ENCODE peak calls at places on chromosomes 6 and 20, in six cellular contexts. R, S, C, N, Z and F are unnamed samples.

GRCh38 chr6:8074213-8074612 is 10.0 kb upstream of the BLOC1S5 start:
- DNase-seq in R (no peak), S (no peak), C (peak), N (no peak), Z (no peak), F (no peak)

GRCh38 chr6:168867247-168868102 is 386.2 kb downstream of the THBS2 start:
- DNase-seq in R (no peak), S (no peak), C (no peak), N (no peak), Z (no peak), F (no peak)

GRCh38 chr6:21556968-21557721 is 36.4 kb upstream of the SOX4 start:
- DNase-seq in R (no peak), S (no peak), C (peak), N (no peak), Z (no peak), F (no peak)

GRCh38 chr6:157954150-157955117 is 27.2 kb upstream of the SYNJ2 start:
- DNase-seq in R (peak), S (no peak), C (peak), N (peak), Z (no peak), F (no peak)

GRCh38 chr20:54688476-54688875 is 213.1 kb downstream of the DOK5 start:
- DNase-seq in R (no peak), S (no peak), C (no peak), N (no peak), Z (no peak), F (no peak)

GRCh38 chr20:5590899-5591298 is 159.3 kb upstream of the SHLD1 start:
- DNase-seq in R (no peak), S (no peak), C (no peak), N (no peak), Z (no peak), F (no peak)

GRCh38 chr6:159819932-159820640 is 20.0 kb downstream of the PNLDC1 start:
- DNase-seq in R (no peak), S (peak), C (no peak), N (no peak), Z (peak), F (peak)

GRCh38 chr6:167298166-167298565 is 7.1 kb downstream of the UNC93A start:
- DNase-seq in R (no peak), S (no peak), C (no peak), N (no peak), Z (no peak), F (no peak)

GRCh38 chr6:71258078-71258866 is 30.3 kb upstream of the OGFRL1 start:
- DNase-seq in R (no peak), S (no peak), C (peak), N (no peak), Z (no peak), F (no peak)

GRCh38 chr6:53986721-53987526 is 124.3 kb upstream of the MLIP start:
- DNase-seq in R (no peak), S (no peak), C (no peak), N (no peak), Z (no peak), F (no peak)

GRCh38 chr6:113654396-113654795 is 202.7 kb upstream of the MARCKS start:
- DNase-seq in R (no peak), S (no peak), C (peak), N (peak), Z (no peak), F (no peak)

GRCh38 chr6:43773050-43773956 is 3.3 kb downstream of the VEGFA start:
- DNase-seq in R (no peak), S (peak), C (peak), N (peak), Z (peak), F (peak)

GRCh38 chr6:141133346-141133745 is 999.4 kb upstream of the GJE1 start:
- DNase-seq in R (no peak), S (no peak), C (no peak), N (no peak), Z (no peak), F (no peak)

GRCh38 chr6:155171109-155171746 is 92.6 kb upstream of the CLDN20 start:
- DNase-seq in R (peak), S (peak), C (peak), N (peak), Z (no peak), F (peak)

GRCh38 chr20:31930758-31931157 is 21.1 kb downstream of the PDRG1 start:
- DNase-seq in R (no peak), S (no peak), C (no peak), N (no peak), Z (no peak), F (no peak)

GRCh38 chr6:134911532-134911931 is 38.4 kb downstream of the ALDH8A1 start:
- DNase-seq in R (peak), S (no peak), C (peak), N (no peak), Z (no peak), F (no peak)

GRCh38 chr6:130366011-130366963 is at the start of gene TMEM200A:
- DNase-seq in R (no peak), S (peak), C (peak), N (peak), Z (no peak), F (peak)

GRCh38 chr6:166989427-166990034 is 9.7 kb upstream of the CEP43 start:
- DNase-seq in R (no peak), S (peak), C (peak), N (peak), Z (peak), F (peak)

GRCh38 chr6:133646021-133646682 is 242.8 kb upstream of the TCF21 start:
- DNase-seq in R (peak), S (no peak), C (peak), N (no peak), Z (no peak), F (no peak)

GRCh38 chr6:54366647-54367327 is 58.5 kb downstream of the TINAG start:
- DNase-seq in R (peak), S (no peak), C (peak), N (no peak), Z (no peak), F (no peak)

GRCh38 chr6:90368601-90369000 is 72.0 kb upstream of the BACH2 start:
- DNase-seq in R (no peak), S (no peak), C (no peak), N (no peak), Z (no peak), F (no peak)

GRCh38 chr6:119917186-119917585 is 567.6 kb upstream of the MAN1A1 start:
- DNase-seq in R (no peak), S (no peak), C (no peak), N (no peak), Z (no peak), F (no peak)

GRCh38 chr20:38121741-38122140 is 43.3 kb downstream of the TGM2 start:
- DNase-seq in R (no peak), S (no peak), C (no peak), N (no peak), Z (no peak), F (no peak)

GRCh38 chr20:6051505-6051904 is 2.4 kb downstream of the LRRN4 start:
- DNase-seq in R (peak), S (no peak), C (peak), N (no peak), Z (no peak), F (no peak)

GRCh38 chr6:134079406-134079921 is 27.0 kb upstream of the SLC2A12 start:
- DNase-seq in R (no peak), S (no peak), C (no peak), N (no peak), Z (no peak), F (no peak)

GRCh38 chr20:5770240-5770986 is 20.2 kb downstream of the SHLD1 start:
- DNase-seq in R (no peak), S (no peak), C (no peak), N (no peak), Z (no peak), F (no peak)

GRCh38 chr6:42781811-42782688 is at the start of gene BICRAL:
- DNase-seq in R (no peak), S (peak), C (peak), N (peak), Z (peak), F (peak)

GRCh38 chr6:27650620-27651370 is 177.9 kb upstream of the ZNF184 start:
- DNase-seq in R (no peak), S (peak), C (peak), N (no peak), Z (peak), F (peak)

GRCh38 chr6:78598966-78599365 is 268.4 kb upstream of the IRAK1BP1 start:
- DNase-seq in R (peak), S (no peak), C (peak), N (no peak), Z (no peak), F (no peak)

GRCh38 chr6:120675886-120676285 is 658.4 kb downstream of the TBC1D32 start:
- DNase-seq in R (no peak), S (no peak), C (no peak), N (no peak), Z (no peak), F (no peak)

GRCh38 chr6:45966797-45967196 is 48.9 kb downstream of the CLIC5 start:
- DNase-seq in R (no peak), S (no peak), C (no peak), N (no peak), Z (no peak), F (no peak)

GRCh38 chr20:36835453-36836198 is 40.3 kb upstream of the TLDC2 start:
- DNase-seq in R (peak), S (peak), C (peak), N (peak), Z (peak), F (peak)

GRCh38 chr6:109964949-109965348 is 13.2 kb upstream of the GPR6 start:
- DNase-seq in R (no peak), S (no peak), C (no peak), N (no peak), Z (no peak), F (no peak)
- TF ChIP-seq CTCF in R (no peak), S (no peak), C (no peak), N (no peak), Z (no peak), F (no peak)

GRCh38 chr6:85602100-85602499 is 8.4 kb upstream of the SNX14 start:
- DNase-seq in R (no peak), S (no peak), C (no peak), N (no peak), Z (no peak), F (no peak)
- TF ChIP-seq CTCF in R (no peak), S (no peak), C (no peak), N (no peak), Z (no peak), F (no peak)

GRCh38 chr20:23200914-23201313 is 114.8 kb upstream of the CD93 start:
- DNase-seq in R (no peak), S (peak), C (peak), N (peak), Z (peak), F (peak)
- TF ChIP-seq CTCF in R (peak), S (peak), C (peak), N (peak), Z (peak), F (no peak)

GRCh38 chr20:63934271-63935068 is 21.7 kb downstream of the UCKL1 start:
- DNase-seq in R (no peak), S (no peak), C (no peak), N (no peak), Z (no peak), F (no peak)
- TF ChIP-seq CTCF in R (peak), S (no peak), C (peak), N (no peak), Z (peak), F (no peak)

GRCh38 chr6:3610206-3610605 is 141.3 kb downstream of the PXDC1 start:
- DNase-seq in R (no peak), S (no peak), C (peak), N (no peak), Z (no peak), F (no peak)

GRCh38 chr6:3609388-3609787 is 142.1 kb downstream of the PXDC1 start:
- DNase-seq in R (no peak), S (no peak), C (no peak), N (no peak), Z (no peak), F (no peak)

GRCh38 chr6:3610896-3611295 is 140.6 kb downstream of the PXDC1 start:
- DNase-seq in R (no peak), S (no peak), C (no peak), N (no peak), Z (no peak), F (no peak)

GRCh38 chr6:3614918-3615317 is 136.6 kb downstream of the PXDC1 start:
- DNase-seq in R (no peak), S (no peak), C (no peak), N (no peak), Z (no peak), F (no peak)

DNA sequence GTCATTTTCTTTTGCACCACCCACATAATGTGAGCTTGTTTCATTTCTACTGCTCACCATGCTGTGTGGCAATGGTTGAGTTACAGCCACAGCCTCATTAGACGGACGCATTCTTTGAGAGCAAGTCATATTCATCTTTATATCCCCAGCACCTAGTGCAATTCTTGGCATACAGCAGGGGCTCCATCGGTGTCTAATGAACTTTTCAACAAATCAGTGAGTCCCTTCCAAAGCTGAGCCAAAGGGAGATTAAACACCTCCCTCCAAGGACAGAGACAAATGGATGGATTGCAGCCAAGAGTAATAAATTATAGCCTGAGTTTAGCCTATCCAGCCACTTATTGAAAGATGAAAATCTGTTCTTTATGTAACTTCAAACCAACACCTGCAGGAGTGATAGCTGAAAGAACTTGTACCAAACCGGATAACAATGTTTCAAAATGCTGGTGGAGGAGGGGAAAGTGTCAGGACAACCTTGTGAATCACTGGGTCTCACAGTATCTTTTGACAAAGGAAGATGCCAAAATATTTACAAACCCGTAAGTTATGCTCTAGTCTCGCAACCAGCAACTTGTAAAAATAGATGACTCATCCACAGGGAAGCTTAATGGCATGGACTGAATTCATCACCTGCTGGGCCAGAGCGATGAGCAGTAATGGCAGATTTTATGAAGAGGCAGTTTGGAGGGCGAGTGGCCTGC is 139.0 kb downstream of the PXDC1 start:
- DNase-seq in R (peak), S (no peak), C (peak), N (no peak), Z (no peak), F (no peak)
- TF ChIP-seq CTCF in R (no peak), S (no peak), C (no peak), N (no peak), Z (no peak), F (no peak)

GRCh38 chr6:122789078-122789861 is at the start of gene SMPDL3A:
- DNase-seq in R (peak), S (peak), C (peak), N (peak), Z (no peak), F (peak)

GRCh38 chr6:122790740-122791679 is 2.0 kb downstream of the SMPDL3A start:
- DNase-seq in R (no peak), S (no peak), C (no peak), N (peak), Z (no peak), F (peak)

GRCh38 chr6:122788663-122789062 is 395 bp upstream of the SMPDL3A start:
- DNase-seq in R (no peak), S (no peak), C (no peak), N (no peak), Z (no peak), F (no peak)

GRCh38 chr6:122788208-122788607 is 850 bp upstream of the SMPDL3A start:
- DNase-seq in R (no peak), S (no peak), C (no peak), N (no peak), Z (no peak), F (no peak)

DNA sequence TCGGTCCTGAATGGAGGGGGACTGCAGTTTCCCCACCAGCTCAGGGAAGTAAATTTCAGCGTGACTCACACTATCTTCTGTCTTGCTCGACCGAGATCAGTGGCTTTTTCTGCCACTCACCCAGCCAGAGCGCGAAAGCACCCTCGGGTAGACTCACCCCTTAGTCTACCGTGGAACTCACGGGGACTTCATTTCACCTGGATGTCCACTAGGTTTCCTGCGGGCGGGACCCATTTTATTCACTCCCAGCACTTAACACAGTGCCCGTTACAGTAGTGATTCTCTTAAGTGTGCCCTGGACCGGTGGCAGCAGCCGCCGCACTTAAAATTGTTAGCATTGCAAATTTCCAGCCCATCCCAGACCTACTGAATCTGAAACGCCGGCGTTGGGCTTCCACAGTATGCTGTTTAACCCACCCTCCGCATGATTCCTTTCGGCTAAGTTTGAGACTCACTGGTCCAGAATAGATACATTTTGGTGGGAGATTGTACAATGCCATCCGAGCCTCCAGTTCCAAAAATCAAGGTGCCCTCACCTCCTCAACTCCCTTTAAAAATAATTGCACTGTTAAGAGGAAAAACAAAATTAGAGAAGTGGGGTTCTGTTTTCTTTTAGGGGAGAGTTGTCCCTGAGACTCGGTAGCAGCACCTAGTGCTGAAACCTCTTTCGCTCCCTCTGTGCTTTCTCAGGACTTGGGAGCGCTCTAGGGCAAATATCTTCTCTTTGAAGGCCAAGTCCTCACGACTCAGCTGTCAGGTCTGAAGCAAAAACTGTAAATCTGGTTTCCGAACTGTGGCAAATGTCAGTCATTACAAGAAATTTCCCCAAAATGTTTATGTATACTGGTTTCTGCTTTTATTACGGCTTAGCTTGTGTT is 1.0 kb downstream of the SMPDL3A start:
- DNase-seq in R (no peak), S (peak), C (no peak), N (peak), Z (no peak), F (peak)
- TF ChIP-seq CTCF in R (no peak), S (no peak), C (peak), N (no peak), Z (no peak), F (no peak)

GRCh38 chr6:34791842-34792604 is at the start of gene BLTP3A:
- DNase-seq in R (no peak), S (peak), C (peak), N (peak), Z (peak), F (peak)
- TF ChIP-seq CTCF in R (no peak), S (peak), C (no peak), N (no peak), Z (peak), F (peak)